ENCODE peak calls at places on chromosomes 12 and 14, in seven cellular contexts. J, P, I, M, D, X and K are unnamed samples.

GRCh38 chr12:101567918-101568317 is 26.9 kb upstream of the MYBPC1 start:
- DNase-seq in J (no peak), P (no peak), M (no peak), X (no peak), D (no peak), I (no peak), K (no peak)

GRCh38 chr12:109758406-109759075 is 44.9 kb downstream of the FAM222A start:
- DNase-seq in J (no peak), P (peak), D (peak), M (no peak), I (no peak), X (no peak), K (peak)

GRCh38 chr12:44428825-44429224 is 447.3 kb downstream of the NELL2 start:
- DNase-seq in D (no peak), X (no peak), I (no peak), P (no peak), J (no peak), M (no peak), K (no peak)

GRCh38 chr12:76621582-76622024 is 62.0 kb upstream of the OSBPL8 start:
- DNase-seq in D (no peak), J (peak), M (peak), P (peak), X (peak), I (peak), K (peak)

GRCh38 chr14:59321184-59321952 is 132.9 kb downstream of the DAAM1 start:
- DNase-seq in P (no peak), X (no peak), J (no peak), D (no peak), M (no peak), I (peak), K (no peak)

GRCh38 chr12:117968826-117969659 is at the start of gene KSR2:
- DNase-seq in P (peak), D (no peak), M (peak), I (peak), X (peak), J (peak), K (peak)

GRCh38 chr12:123723011-123723410 is 10.9 kb downstream of the ATP6V0A2 start:
- DNase-seq in P (no peak), M (no peak), I (no peak), D (no peak), X (no peak), J (no peak), K (no peak)

GRCh38 chr12:15819644-15820437 is 30.7 kb upstream of the EPS8 start:
- DNase-seq in D (no peak), I (no peak), X (no peak), J (no peak), M (no peak), P (no peak), K (no peak)

GRCh38 chr12:8590842-8591545 is 21.7 kb downstream of the AICDA start:
- DNase-seq in D (no peak), J (no peak), P (peak), M (no peak), I (no peak), X (peak), K (no peak)

GRCh38 chr14:59511916-59512530 is 27.7 kb downstream of the JKAMP start:
- DNase-seq in D (no peak), P (no peak), M (no peak), X (no peak), J (no peak), I (peak), K (no peak)

GRCh38 chr12:115468087-115468510 is 784.1 kb upstream of the TBX3 start:
- DNase-seq in D (no peak), X (peak), P (peak), M (no peak), I (peak), J (no peak), K (no peak)

GRCh38 chr12:124929649-124930419 is 15.4 kb upstream of the UBC start:
- DNase-seq in D (no peak), I (no peak), J (no peak), X (no peak), P (no peak), M (no peak), K (no peak)

GRCh38 chr14:104373855-104374717 is 205.5 kb upstream of the C14orf180 start:
- DNase-seq in P (peak), M (no peak), I (no peak), J (no peak), X (no peak), D (no peak), K (no peak)
- H3K27ac ChIP-seq in P (no peak), M (no peak), I (no peak), J (no peak), X (no peak), D (no peak), K (no peak)

GRCh38 chr12:92395322-92395721 is 249.7 kb upstream of the BTG1 start:
- DNase-seq in X (no peak), J (no peak), M (no peak), D (no peak), I (no peak), P (no peak), K (no peak)

GRCh38 chr12:92402415-92402814 is 256.8 kb upstream of the BTG1 start:
- DNase-seq in J (no peak), M (no peak), P (no peak), D (no peak), I (no peak), X (no peak), K (no peak)

GRCh38 chr12:92396647-92397258 is 251.1 kb upstream of the BTG1 start:
- DNase-seq in I (peak), P (no peak), M (no peak), D (no peak), X (peak), J (no peak), K (no peak)

GRCh38 chr12:92400006-92400405 is 254.4 kb upstream of the BTG1 start:
- DNase-seq in X (no peak), D (no peak), P (no peak), I (no peak), J (no peak), M (no peak), K (no peak)

DNA sequence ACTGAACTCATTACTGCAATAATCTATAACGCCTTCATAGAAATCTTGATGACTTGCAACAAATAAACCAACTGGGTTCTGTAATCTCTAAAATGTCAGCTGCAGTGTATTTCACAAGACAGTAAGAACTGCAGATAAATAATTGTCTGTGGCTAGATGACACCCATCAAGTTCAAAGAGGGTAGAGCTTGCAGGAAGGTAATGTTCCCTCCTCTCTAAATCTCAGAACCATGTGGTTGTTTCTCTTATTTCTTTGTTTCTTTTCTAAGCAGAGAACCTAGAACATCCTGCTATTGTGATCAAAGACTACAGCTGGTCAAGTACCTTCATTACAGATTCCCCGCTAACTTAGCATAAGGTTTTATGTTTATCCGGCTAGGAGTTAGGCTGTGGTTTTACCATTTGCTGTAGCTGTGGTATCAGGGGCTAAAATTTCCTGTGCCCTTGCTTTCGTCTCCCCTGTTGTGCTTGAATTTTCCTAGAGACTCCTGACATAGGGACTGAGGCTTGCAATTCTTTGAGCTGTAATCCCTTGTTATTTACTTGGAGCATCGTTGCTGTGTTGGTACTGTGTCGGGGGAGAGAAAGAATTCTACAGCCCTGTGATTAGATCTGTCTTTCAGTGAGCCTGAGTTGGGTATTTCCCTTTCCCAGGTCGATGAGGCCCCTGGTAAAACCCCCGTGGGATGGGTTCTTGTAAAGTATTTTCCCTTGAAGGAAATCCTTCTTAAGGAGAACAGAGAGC is 253.1 kb upstream of the BTG1 start:
- DNase-seq in I (no peak), D (no peak), P (no peak), M (no peak), X (no peak), J (no peak), K (no peak)
- H3K27ac ChIP-seq in I (no peak), D (no peak), P (no peak), M (no peak), X (no peak), J (peak), K (no peak)

DNA sequence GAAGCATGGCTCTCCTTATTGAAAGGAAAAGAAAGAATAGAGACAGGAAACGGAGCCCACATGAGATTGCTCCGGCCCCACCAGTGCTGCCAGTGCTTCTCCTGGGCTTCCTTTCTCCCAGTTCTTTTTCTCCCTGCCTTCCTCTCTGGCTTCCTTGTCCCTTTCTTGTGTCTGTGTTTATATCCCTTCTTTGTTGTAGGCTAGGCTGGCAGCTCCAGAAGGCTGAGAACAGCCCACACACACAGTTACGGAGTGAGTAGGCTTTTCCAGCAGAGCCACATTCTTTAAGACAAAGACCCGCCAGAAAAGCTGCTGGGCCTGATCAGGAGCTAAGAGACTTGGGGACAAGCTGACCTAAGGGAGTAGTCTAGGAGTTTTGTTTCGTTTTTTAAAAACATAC is 13.0 kb downstream of the CIPC start:
- DNase-seq in J (no peak), I (no peak), X (no peak), D (no peak), P (no peak), M (no peak), K (no peak)
- H3K27ac ChIP-seq in J (no peak), I (no peak), X (peak), D (peak), P (no peak), M (no peak), K (peak)

GRCh38 chr12:49260165-49260564 is 4.7 kb upstream of the TUBA1C start:
- DNase-seq in D (no peak), P (no peak), M (no peak), J (no peak), I (peak), X (no peak), K (no peak)

GRCh38 chr12:49256274-49256637 is 8.6 kb upstream of the TUBA1C start:
- DNase-seq in I (no peak), X (no peak), M (no peak), D (no peak), J (no peak), P (no peak), K (no peak)

GRCh38 chr12:49261726-49262125 is 3.2 kb upstream of the TUBA1C start:
- DNase-seq in P (no peak), M (no peak), I (no peak), J (no peak), X (no peak), D (no peak), K (no peak)

GRCh38 chr12:49260831-49261363 is 4.0 kb upstream of the TUBA1C start:
- DNase-seq in M (no peak), P (no peak), D (no peak), X (no peak), I (no peak), J (no peak), K (no peak)

DNA sequence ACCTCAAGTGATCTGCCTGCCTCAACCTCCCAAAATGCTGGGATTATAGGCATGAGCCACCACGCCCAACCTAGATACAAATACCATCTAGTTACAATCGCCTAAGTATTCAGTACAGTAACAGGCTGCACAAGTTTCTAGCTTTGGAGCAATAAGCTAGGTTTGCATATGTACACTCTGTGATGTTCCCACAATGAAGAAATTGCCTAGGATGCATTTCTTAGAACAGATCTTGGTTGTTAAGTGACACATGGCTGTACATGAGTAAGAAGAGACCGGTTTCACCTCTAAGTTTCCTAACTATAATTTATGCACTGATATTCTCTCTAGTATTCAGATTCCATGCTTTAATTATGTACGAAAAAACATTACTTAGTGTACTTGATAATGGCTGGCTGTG is 5.4 kb upstream of the TUBA1C start:
- DNase-seq in X (no peak), I (no peak), D (no peak), M (no peak), P (no peak), J (no peak), K (no peak)
- H3K27ac ChIP-seq in X (no peak), I (peak), D (peak), M (no peak), P (no peak), J (no peak), K (no peak)

GRCh38 chr12:108133482-108133881 is 4.4 kb downstream of the WSCD2 start:
- DNase-seq in M (no peak), J (no peak), P (no peak), D (no peak), X (no peak), I (no peak), K (no peak)

GRCh38 chr12:108139454-108139853 is 10.4 kb downstream of the WSCD2 start:
- DNase-seq in X (no peak), P (no peak), D (no peak), J (no peak), M (no peak), I (no peak), K (no peak)

GRCh38 chr12:108134744-108135143 is 5.7 kb downstream of the WSCD2 start:
- DNase-seq in P (no peak), I (no peak), J (no peak), D (no peak), X (no peak), M (no peak), K (no peak)

GRCh38 chr12:108136697-108137096 is 7.6 kb downstream of the WSCD2 start:
- DNase-seq in I (no peak), J (no peak), D (no peak), X (no peak), M (no peak), P (no peak), K (no peak)

GRCh38 chr12:108135627-108136026 is 6.5 kb downstream of the WSCD2 start:
- DNase-seq in J (no peak), X (no peak), M (no peak), D (no peak), P (no peak), I (no peak), K (no peak)
- H3K27ac ChIP-seq in J (no peak), X (no peak), M (no peak), D (no peak), P (no peak), I (no peak), K (no peak)